ENCODE peak calls at places on chromosomes 2 and 18, in ten cellular contexts. P, K, G, Q, H, U, B, R, M and D are unnamed samples.

GRCh38 chr2:19357383-19358241 is 811 bp downstream of the OSR1 start:
- DNase-seq in P (peak; percentile 37), K (no peak), G (no peak), Q (no peak), H (no peak), U (peak; percentile 40), B (peak; percentile 59), R (peak; percentile 30), M (peak; percentile 20), D (no peak)

GRCh38 chr2:31216734-31217133 is 581 bp downstream of the CAPN14 start:
- DNase-seq in P (no peak), K (no peak), G (no peak), Q (no peak), H (no peak), U (no peak), B (no peak), R (no peak), M (no peak), D (no peak)

GRCh38 chr2:9681427-9681817 is 50.6 kb upstream of the YWHAQ start:
- DNase-seq in P (no peak), K (no peak), G (no peak), Q (no peak), H (no peak), U (no peak), B (no peak), R (no peak), M (no peak), D (no peak)

GRCh38 chr2:232058063-232058877 is 96.8 kb downstream of the DIS3L2 start:
- DNase-seq in P (no peak), K (no peak), G (no peak), Q (no peak), H (no peak), U (no peak), B (no peak), R (no peak), M (no peak), D (no peak)

GRCh38 chr18:5894613-5895299 is 566 bp downstream of the TMEM200C start:
- DNase-seq in P (no peak), K (peak; percentile 41), G (no peak), Q (no peak), H (no peak), U (no peak), B (no peak), R (no peak), M (peak; percentile 27), D (no peak)

GRCh38 chr2:446963-447540 is 159.2 kb upstream of the ALKAL2 start:
- DNase-seq in P (no peak), K (no peak), G (no peak), Q (no peak), H (no peak), U (no peak), B (no peak), R (no peak), M (no peak), D (no peak)

GRCh38 chr2:42974697-42975357 is 182.4 kb upstream of the HAAO start:
- DNase-seq in P (peak; percentile 68), K (peak; percentile 83), G (peak; percentile 83), Q (no peak), H (peak; percentile 58), U (peak; percentile 66), B (peak; percentile 79), R (peak; percentile 84), M (peak; percentile 67), D (peak; percentile 64)

GRCh38 chr2:58634653-58635347 is 393.7 kb upstream of the FANCL start:
- DNase-seq in P (peak; percentile 39), K (no peak), G (no peak), Q (no peak), H (no peak), U (peak; percentile 29), B (no peak), R (no peak), M (peak; percentile 25), D (peak; percentile 63)

GRCh38 chr18:73793386-73793785 is 354.2 kb downstream of the FBXO15 start:
- DNase-seq in P (peak; percentile 40), K (no peak), G (no peak), Q (no peak), H (no peak), U (peak; percentile 8), B (peak; percentile 84), R (no peak), M (peak; percentile 87), D (no peak)

GRCh38 chr18:3998698-3999333 is 456.3 kb downstream of the DLGAP1 start:
- DNase-seq in P (peak; percentile 68), K (peak; percentile 31), G (no peak), Q (no peak), H (no peak), U (peak; percentile 79), B (peak; percentile 83), R (no peak), M (peak; percentile 45), D (peak; percentile 59)

GRCh38 chr2:29195796-29196195 is 80.6 kb downstream of the CLIP4 start:
- DNase-seq in P (no peak), K (no peak), G (no peak), Q (no peak), H (no peak), U (no peak), B (no peak), R (no peak), M (peak; percentile 39), D (no peak)

GRCh38 chr2:105977212-105977611 is 216.9 kb downstream of the UXS1 start:
- DNase-seq in P (peak; percentile 66), K (no peak), G (no peak), Q (no peak), H (peak; percentile 22), U (peak; percentile 78), B (peak; percentile 62), R (no peak), M (peak; percentile 92), D (peak; percentile 46)

GRCh38 chr2:3404495-3404894 is 25.0 kb downstream of the TRAPPC12 start:
- DNase-seq in P (no peak), K (no peak), G (no peak), Q (no peak), H (no peak), U (no peak), B (no peak), R (no peak), M (no peak), D (no peak)

GRCh38 chr2:219453691-219454131 is 19.1 kb downstream of the SPEG start:
- DNase-seq in P (peak; percentile 96), K (no peak), G (peak; percentile 94), Q (peak; percentile 83), H (no peak), U (peak; percentile 81), B (peak; percentile 89), R (peak; percentile 98), M (peak; percentile 98), D (peak; percentile 96)

GRCh38 chr2:64523667-64524603 is at the start of gene AFTPH:
- DNase-seq in P (peak; percentile 99), K (peak; percentile 96), G (peak; percentile 99), Q (peak; percentile 95), H (peak; percentile 98), U (peak; percentile 96), B (peak; percentile 98), R (peak; percentile 98), M (peak; percentile 98), D (peak; percentile 99)
- TF ChIP-seq CTCF in P (no peak), K (no peak), G (no peak), Q (no peak), H (no peak), U (no peak), B (no peak), R (no peak), M (no peak), D (no peak)

GRCh38 chr2:200658278-200658864 is 72.6 kb downstream of the AOX1 start:
- DNase-seq in P (no peak), K (no peak), G (no peak), Q (no peak), H (no peak), U (no peak), B (peak; percentile 22), R (no peak), M (no peak), D (no peak)
- TF ChIP-seq CTCF in P (no peak), K (no peak), G (no peak), Q (no peak), H (peak; percentile 27), U (no peak), B (no peak), R (no peak), M (no peak), D (no peak)

GRCh38 chr2:88691339-88692183 is at the start of gene RPIA:
- DNase-seq in P (peak; percentile 99), K (peak; percentile 90), G (peak; percentile 100), Q (peak; percentile 93), H (peak; percentile 94), U (peak; percentile 98), B (peak; percentile 99), R (peak; percentile 99), M (peak; percentile 97), D (peak; percentile 98)

GRCh38 chr2:88687384-88687783 is 4.1 kb upstream of the RPIA start:
- DNase-seq in P (no peak), K (no peak), G (no peak), Q (no peak), H (no peak), U (no peak), B (no peak), R (no peak), M (no peak), D (no peak)

GRCh38 chr2:88694015-88694414 is 2.5 kb downstream of the RPIA start:
- DNase-seq in P (no peak), K (no peak), G (peak; percentile 24), Q (no peak), H (no peak), U (no peak), B (no peak), R (no peak), M (no peak), D (no peak)

GRCh38 chr2:88692187-88692586 is 714 bp downstream of the RPIA start:
- DNase-seq in P (no peak), K (no peak), G (peak; percentile 23), Q (no peak), H (peak; percentile 35), U (peak; percentile 10), B (peak; percentile 18), R (peak; percentile 39), M (peak; percentile 2), D (no peak)

DNA sequence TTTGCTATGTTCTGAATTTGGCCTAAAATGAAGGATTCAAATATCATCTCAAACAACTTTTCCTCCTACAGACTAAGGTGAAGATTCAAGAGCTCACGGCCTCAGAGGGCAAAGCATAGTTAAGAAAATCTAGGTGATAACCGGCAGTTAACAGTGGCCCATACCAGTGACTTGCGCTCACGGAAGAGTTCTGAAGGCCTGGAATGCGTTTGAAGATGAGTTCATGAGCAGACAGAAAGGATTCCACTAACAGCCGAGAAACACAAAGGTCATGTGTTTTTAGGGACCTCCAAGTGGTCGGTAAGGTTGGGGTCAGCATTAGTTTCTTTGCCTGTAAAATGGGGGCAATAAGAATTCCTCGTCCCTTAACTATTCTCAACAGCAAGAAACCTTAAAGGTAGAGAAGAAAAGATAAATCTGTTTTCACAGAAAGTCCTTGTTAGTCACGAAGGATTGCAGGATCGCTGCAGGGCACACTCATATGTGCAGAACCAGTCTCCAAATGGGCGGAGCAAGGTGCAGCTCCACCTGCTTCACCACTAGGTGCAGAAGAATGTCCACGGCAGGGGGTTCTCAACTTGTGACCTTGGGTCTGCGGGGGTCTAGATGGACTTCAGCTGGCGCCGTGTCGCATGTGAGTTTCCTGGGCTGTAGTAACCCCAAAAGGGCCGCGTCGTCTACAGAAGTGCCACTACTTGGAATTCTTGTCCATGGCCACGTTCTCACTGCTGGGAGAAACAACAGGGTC is 708 bp upstream of the RPIA start:
- DNase-seq in P (no peak), K (no peak), G (no peak), Q (no peak), H (peak; percentile 49), U (peak; percentile 11), B (no peak), R (peak; percentile 22), M (no peak), D (peak; percentile 60)
- TF ChIP-seq CTCF in P (peak; percentile 10), K (peak; percentile 49), G (no peak), Q (no peak), H (no peak), U (no peak), B (peak; percentile 30), R (no peak), M (no peak), D (peak; percentile 13)

GRCh38 chr2:160353166-160353565 is 140.4 kb downstream of the RBMS1 start:
- DNase-seq in P (no peak), K (no peak), G (no peak), Q (no peak), H (no peak), U (no peak), B (no peak), R (no peak), M (no peak), D (peak; percentile 54)
- TF ChIP-seq CTCF in P (peak; percentile 21), K (no peak), G (no peak), Q (no peak), H (peak; percentile 50), U (peak; percentile 10), B (no peak), R (no peak), M (no peak), D (peak; percentile 40)